ENCODE peak calls at places on chromosomes 4 and X, in eight cellular contexts. C is dorsolateral prefrontal cortex, Q is hepatocyte, J is fibroblast of lung, I is tibial artery, L is neural progenitor cell, R is esophagus squamous epithelium, B is ovary. M is an unnamed sample.

GRCh38 chr4:16859031-16859430 is 39.4 kb downstream of the LDB2 start:
- DNase-seq in I (no peak), L (no peak), B (no peak), Q (no peak), C (no peak), J (peak), R (no peak), M (no peak)

GRCh38 chrX:57227691-57228090 is 58.8 kb upstream of the FAAH2 start:
- DNase-seq in I (no peak), R (no peak), L (no peak), C (no peak), J (no peak), Q (peak), B (no peak), M (no peak)

GRCh38 chr4:85792576-85792975 is 317.6 kb downstream of the ARHGAP24 start:
- DNase-seq in R (no peak), L (no peak), B (no peak), Q (no peak), I (no peak), C (no peak), J (no peak), M (no peak)

GRCh38 chr4:32840461-32841189 is 2120.5 kb downstream of the PCDH7 start:
- DNase-seq in B (no peak), L (no peak), C (no peak), J (no peak), R (no peak), I (no peak), Q (no peak), M (no peak)

GRCh38 chr4:52880994-52881393 is 18.9 kb downstream of the RASL11B start:
- DNase-seq in C (no peak), Q (no peak), R (no peak), I (no peak), J (no peak), L (no peak), B (no peak), M (no peak)

GRCh38 chr4:176920694-176921093 is 128.0 kb upstream of the VEGFC start:
- DNase-seq in Q (no peak), B (no peak), C (no peak), I (no peak), J (peak), L (no peak), R (no peak), M (no peak)

GRCh38 chr4:87117051-87117729 is 103.2 kb downstream of the KLHL8 start:
- DNase-seq in B (no peak), L (peak), R (no peak), C (no peak), Q (no peak), I (no peak), J (no peak), M (no peak)

GRCh38 chr4:176002007-176002623 is 63.5 kb upstream of the WDR17 start:
- DNase-seq in R (no peak), J (peak), Q (peak), C (no peak), L (peak), I (no peak), B (peak), M (peak)

GRCh38 chrX:97685753-97686152 is 802.0 kb downstream of the RPA4 start:
- DNase-seq in J (peak), L (peak), Q (peak), B (no peak), I (no peak), R (no peak), C (no peak), M (no peak)

GRCh38 chr4:182354867-182355266 is 111.7 kb downstream of the TENM3 start:
- DNase-seq in I (no peak), Q (no peak), C (no peak), L (no peak), R (no peak), B (no peak), J (peak), M (no peak)

GRCh38 chr4:157265281-157265680 is 44.8 kb downstream of the GRIA2 start:
- DNase-seq in B (no peak), Q (peak), I (no peak), R (no peak), C (peak), J (peak), L (peak), M (no peak)

GRCh38 chr4:140851032-140851636 is 94.9 kb upstream of the TBC1D9 start:
- DNase-seq in I (peak), Q (peak), B (peak), J (peak), L (peak), C (peak), R (no peak), M (peak)

GRCh38 chr4:149223659-149224058 is 592.0 kb downstream of the IQCM start:
- DNase-seq in C (no peak), I (no peak), B (no peak), J (peak), Q (no peak), L (no peak), R (no peak), M (no peak)

GRCh38 chrX:140292961-140293360 is 211.9 kb downstream of the SOX3 start:
- DNase-seq in B (no peak), Q (no peak), I (no peak), C (no peak), L (no peak), J (no peak), R (no peak), M (no peak)

GRCh38 chr4:3340703-3341088 is 47.9 kb downstream of the RGS12 start:
- DNase-seq in L (no peak), B (no peak), R (no peak), Q (no peak), I (no peak), J (no peak), C (peak), M (peak)

GRCh38 chr4:6905501-6905900 is 4.1 kb upstream of the TBC1D14 start:
- DNase-seq in L (no peak), Q (no peak), C (peak), I (no peak), B (no peak), J (no peak), R (no peak), M (no peak)

GRCh38 chr4:54764501-54764900 is 106.7 kb downstream of the KIT start:
- DNase-seq in Q (no peak), J (no peak), I (no peak), R (no peak), B (no peak), C (no peak), L (no peak), M (no peak)

GRCh38 chr4:56651071-56651384 is 30.1 kb downstream of the HOPX start:
- DNase-seq in I (no peak), B (no peak), L (no peak), J (no peak), C (no peak), Q (no peak), R (no peak), M (no peak)

GRCh38 chrX:7347465-7347864 is 199.5 kb upstream of the PUDP start:
- DNase-seq in Q (no peak), I (no peak), C (no peak), L (no peak), B (no peak), R (no peak), J (no peak), M (no peak)

GRCh38 chr4:70138751-70139150 is 15.3 kb upstream of the PRR27 start:
- DNase-seq in Q (no peak), J (no peak), L (no peak), C (no peak), I (no peak), B (no peak), R (no peak), M (no peak)

GRCh38 chrX:19440713-19441112 is 74.6 kb downstream of the MAP3K15 start:
- DNase-seq in Q (no peak), B (no peak), J (peak), C (no peak), L (no peak), I (no peak), R (no peak), M (no peak)

GRCh38 chr4:2862528-2862927 is 18.9 kb downstream of the ADD1 start:
- DNase-seq in Q (peak), I (no peak), J (peak), R (no peak), L (peak), B (no peak), C (no peak), M (no peak)

GRCh38 chr4:169823685-169824084 is 65.9 kb upstream of the HPF1 start:
- DNase-seq in J (peak), B (no peak), L (peak), I (no peak), R (no peak), Q (peak), C (no peak), M (peak)

GRCh38 chr4:100649478-100649877 is 131.7 kb upstream of the EMCN start:
- DNase-seq in B (no peak), L (no peak), I (no peak), C (no peak), R (no peak), J (peak), Q (no peak), M (no peak)

GRCh38 chr4:183987529-183987946 is 82.4 kb downstream of the STOX2 start:
- DNase-seq in J (peak), I (peak), R (peak), C (peak), B (peak), Q (peak), L (peak), M (peak)
- H3K4me3 ChIP-seq in J (peak), I (peak), R (peak), C (peak), B (peak), Q (peak), L (peak), M (no peak)

DNA sequence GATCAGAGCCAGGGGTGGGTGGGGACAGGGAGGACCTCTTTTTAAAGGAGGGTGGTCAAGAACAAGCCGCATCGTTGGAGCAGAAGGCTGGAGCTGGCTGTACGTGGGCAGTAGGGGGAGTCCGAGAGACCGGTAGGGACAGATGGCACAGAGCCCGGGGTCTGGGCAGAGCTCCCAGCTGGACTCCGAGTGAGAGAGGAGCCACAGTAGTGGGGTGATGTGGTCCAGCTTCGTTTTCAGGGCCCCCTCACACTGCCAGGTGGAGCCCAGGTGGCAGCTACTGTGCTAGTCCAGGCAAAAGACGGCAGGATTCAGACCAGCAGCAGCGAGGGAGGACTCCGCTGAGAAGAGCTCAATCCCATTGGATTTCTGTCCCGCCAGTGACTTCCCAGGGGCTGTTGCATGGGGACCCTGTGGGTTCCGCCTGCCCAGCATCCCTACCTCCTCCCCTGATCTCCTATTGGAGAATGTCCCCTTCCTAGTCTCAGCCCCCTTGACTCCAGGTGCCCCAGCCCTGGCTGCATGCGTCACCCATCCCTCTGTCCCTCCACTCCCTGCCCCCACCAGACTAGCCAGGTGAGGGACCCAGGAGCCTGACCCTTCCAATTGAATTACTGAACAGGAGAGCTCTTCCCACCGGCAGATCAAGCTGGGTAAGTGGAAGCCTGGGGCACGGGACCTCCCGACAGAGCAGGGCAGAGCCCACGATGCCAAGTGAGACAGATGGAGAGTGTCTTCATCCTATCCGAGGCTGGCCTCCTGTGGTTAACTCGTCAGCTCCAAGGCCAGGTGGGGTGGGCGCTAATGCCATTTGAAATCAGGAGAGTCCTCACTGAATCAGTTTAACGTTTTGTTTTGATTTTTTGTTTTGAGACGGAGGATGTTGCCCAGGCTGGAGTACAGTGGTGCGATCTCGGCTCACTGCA is 2.9 kb downstream of the ARHGAP4 start:
- DNase-seq in Q (peak), C (peak), L (peak), R (no peak), J (peak), B (peak), I (peak), M (peak)
- TF ChIP-seq CTCF in Q (no peak), C (peak), L (peak), R (no peak), J (peak), B (peak), I (peak), M (peak)

GRCh38 chr4:185283723-185284122 is 74.3 kb downstream of the SNX25 start:
- DNase-seq in R (no peak), Q (no peak), B (no peak), J (peak), I (no peak), L (no peak), C (no peak), M (no peak)

GRCh38 chr4:185282968-185283367 is 73.6 kb downstream of the SNX25 start:
- DNase-seq in C (no peak), J (peak), Q (no peak), I (no peak), B (no peak), R (no peak), L (peak), M (no peak)

GRCh38 chr4:185285632-185286393 is 76.4 kb downstream of the SNX25 start:
- DNase-seq in L (no peak), B (no peak), C (no peak), J (no peak), I (no peak), Q (no peak), R (no peak), M (no peak)

GRCh38 chr4:185290018-185290607 is 80.7 kb downstream of the SNX25 start:
- DNase-seq in I (no peak), J (no peak), R (no peak), C (no peak), B (no peak), Q (no peak), L (no peak), M (no peak)

DNA sequence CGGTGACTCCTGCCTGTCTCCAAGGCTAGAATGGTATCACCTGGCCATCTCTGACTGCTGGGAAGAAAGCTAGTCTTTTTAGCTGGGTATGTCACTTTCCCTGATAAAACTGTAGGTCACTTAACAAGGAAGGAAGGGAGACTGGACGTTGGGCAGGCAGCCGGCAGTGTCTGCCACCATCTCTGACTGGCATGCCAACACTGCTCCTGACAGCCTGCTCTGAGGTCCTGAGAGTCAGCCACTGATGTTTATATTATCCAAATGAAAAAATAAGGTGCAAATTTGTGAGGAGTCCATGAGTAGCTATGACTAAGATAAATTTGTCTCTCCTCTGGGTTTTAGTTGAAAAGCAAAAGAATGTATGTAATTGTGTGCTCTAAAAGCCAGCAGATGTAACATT is 77.2 kb downstream of the SNX25 start:
- DNase-seq in C (no peak), Q (no peak), B (no peak), J (peak), I (no peak), L (no peak), R (no peak), M (no peak)
- H3K27ac ChIP-seq in C (no peak), Q (no peak), B (no peak), J (no peak), I (peak), L (no peak), R (no peak), M (no peak)

GRCh38 chr4:25081866-25082471 is 51.2 kb upstream of the LGI2 start:
- DNase-seq in L (no peak), B (no peak), R (no peak), Q (no peak), J (peak), C (no peak), I (no peak), M (no peak)

GRCh38 chr4:25078523-25078922 is 47.8 kb upstream of the LGI2 start:
- DNase-seq in B (no peak), L (no peak), I (no peak), C (no peak), J (no peak), Q (no peak), R (no peak), M (no peak)

GRCh38 chr4:25075851-25076250 is 45.1 kb upstream of the LGI2 start:
- DNase-seq in R (no peak), B (no peak), L (peak), J (no peak), I (no peak), Q (no peak), C (no peak), M (no peak)

GRCh38 chr4:25076625-25077413 is 46.1 kb upstream of the LGI2 start:
- DNase-seq in C (no peak), R (no peak), L (no peak), I (no peak), Q (no peak), J (no peak), B (no peak), M (no peak)

GRCh38 chr4:25080571-25080970 is 49.8 kb upstream of the LGI2 start:
- DNase-seq in C (no peak), Q (no peak), L (no peak), B (no peak), J (no peak), R (no peak), I (no peak), M (no peak)
- H3K4me3 ChIP-seq in C (no peak), Q (no peak), L (no peak), B (no peak), J (no peak), R (no peak), I (no peak), M (no peak)

GRCh38 chr4:7917669-7918068 is 22.0 kb downstream of the AFAP1 start:
- DNase-seq in Q (no peak), R (no peak), I (no peak), L (no peak), J (no peak), C (no peak), B (no peak), M (no peak)
- TF ChIP-seq CTCF in Q (no peak), R (peak), I (no peak), L (peak), J (no peak), C (no peak), B (no peak), M (no peak)

GRCh38 chr4:128521156-128521555 is 233.5 kb upstream of the PGRMC2 start:
- DNase-seq in J (peak), Q (no peak), R (no peak), L (no peak), B (no peak), C (no peak), I (no peak), M (no peak)
- H3K27ac ChIP-seq in J (no peak), Q (peak), R (no peak), L (no peak), B (no peak), C (no peak), I (peak), M (no peak)

DNA sequence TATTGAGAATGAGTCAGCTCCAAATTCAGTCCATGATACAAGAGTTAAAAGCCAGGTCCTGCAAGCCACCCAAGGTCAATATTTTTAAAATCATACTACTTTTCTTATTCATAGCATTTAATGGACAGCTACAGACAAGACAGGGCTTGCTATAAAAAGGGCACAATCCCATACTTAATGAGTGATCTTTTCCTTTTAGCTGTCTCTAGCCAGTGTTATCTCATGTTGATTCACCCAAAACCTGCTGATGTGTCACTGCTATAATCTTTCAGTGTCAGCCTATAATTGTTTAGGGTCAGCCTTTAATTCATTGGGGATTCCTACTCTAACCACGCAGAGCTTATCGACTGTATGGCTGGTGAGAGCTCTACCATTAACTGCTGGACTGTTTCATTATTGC is 51.2 kb upstream of the HCCS start:
- DNase-seq in Q (no peak), C (no peak), J (peak), R (no peak), B (no peak), I (no peak), L (no peak), M (no peak)
- H3K4me3 ChIP-seq in Q (no peak), C (no peak), J (no peak), R (no peak), B (no peak), I (no peak), L (no peak), M (no peak)

M was measured in pancreas.